ENCODE peak calls at places on chromosomes 1 and 21, in nine cellular contexts. H is heart right ventricle, I is iPS-NIHi11, J is activated T-cell treated with anti-CD3 and anti-CD28 coated beads for 1 hour, Z is AML-193, F is NCI-H1092, X is cardiac septum, B is ACHN, O is GM12891. S is an unnamed sample.

GRCh38 chr1:78279051-78279450 is 211.7 kb upstream of the PTGFR start:
- DNase-seq in J (no peak), H (no peak), B (no peak), O (no peak), I (no peak), X (no peak), Z (no peak), F (no peak), S (no peak)

GRCh38 chr21:16789636-16790035 is 723.2 kb upstream of the CXADR start:
- DNase-seq in H (no peak), X (no peak), O (no peak), F (no peak), B (no peak), J (no peak), I (no peak), Z (no peak), S (no peak)

GRCh38 chr21:38475519-38475918 is 22.8 kb downstream of the ERG start:
- DNase-seq in F (no peak), X (no peak), B (no peak), J (no peak), O (no peak), I (no peak), H (no peak), Z (no peak), S (no peak)

GRCh38 chr1:117574206-117574835 is 31.5 kb upstream of the TENT5C start:
- DNase-seq in J (no peak), O (no peak), Z (no peak), X (no peak), I (no peak), F (no peak), H (no peak), B (no peak), S (peak)

GRCh38 chr1:206448471-206448870 is 21.8 kb upstream of the IKBKE start:
- DNase-seq in J (no peak), H (no peak), F (no peak), X (no peak), B (no peak), O (no peak), Z (no peak), I (no peak), S (no peak)

GRCh38 chr1:41447995-41448770 is 36.3 kb downstream of the EDN2 start:
- DNase-seq in B (no peak), F (no peak), J (no peak), I (no peak), O (no peak), H (no peak), X (peak), Z (no peak), S (no peak)

GRCh38 chr21:18170829-18171228 is 73.8 kb upstream of the CHODL start:
- DNase-seq in B (no peak), X (no peak), O (no peak), I (no peak), H (no peak), F (no peak), J (no peak), Z (no peak), S (no peak)

GRCh38 chr1:99621340-99621901 is 24.5 kb upstream of the PALMD start:
- DNase-seq in H (no peak), I (no peak), Z (no peak), J (no peak), B (no peak), X (no peak), F (no peak), O (no peak), S (no peak)

GRCh38 chr1:210360852-210361477 is 32.3 kb downstream of the HHAT start:
- DNase-seq in Z (peak), H (no peak), F (no peak), X (no peak), J (no peak), O (peak), B (peak), I (peak), S (no peak)

GRCh38 chr1:34926894-34927293 is 2.6 kb downstream of the DLGAP3 start:
- DNase-seq in X (no peak), J (no peak), B (no peak), Z (no peak), O (no peak), I (no peak), F (no peak), H (no peak), S (no peak)

GRCh38 chr1:47696911-47697441 is 259.1 kb downstream of the FOXD2 start:
- DNase-seq in B (no peak), X (peak), O (no peak), Z (no peak), F (no peak), H (no peak), J (no peak), I (no peak), S (peak)

GRCh38 chr1:202982715-202983435 is 15.8 kb upstream of the CYB5R1 start:
- DNase-seq in I (no peak), X (no peak), F (no peak), O (no peak), Z (peak), B (no peak), J (no peak), H (no peak), S (no peak)

GRCh38 chr1:230725256-230726012 is 11.5 kb upstream of the AGT start:
- DNase-seq in F (no peak), Z (no peak), X (no peak), I (no peak), O (no peak), H (no peak), B (no peak), J (no peak), S (no peak)

GRCh38 chr1:248686815-248687214 is 15.8 kb downstream of the OR14I1 start:
- DNase-seq in H (no peak), J (no peak), Z (peak), X (no peak), O (no peak), F (no peak), I (no peak), B (peak), S (no peak)

GRCh38 chr1:83508485-83509151 is 490.3 kb downstream of the TTLL7 start:
- DNase-seq in O (no peak), J (no peak), F (no peak), Z (no peak), H (no peak), X (no peak), I (no peak), B (no peak), S (no peak)

GRCh38 chr21:44450999-44451398 is 4.3 kb upstream of the LRRC3 start:
- DNase-seq in O (no peak), Z (no peak), I (no peak), J (no peak), F (no peak), H (peak), B (no peak), X (peak), S (no peak)

GRCh38 chr1:58754683-58755467 is 29.0 kb downstream of the JUN start:
- DNase-seq in I (no peak), H (no peak), O (no peak), X (peak), F (no peak), B (no peak), J (no peak), Z (no peak), S (no peak)

GRCh38 chr1:223390618-223391017 is 2.6 kb upstream of the CCDC185 start:
- DNase-seq in H (no peak), X (no peak), F (no peak), Z (no peak), O (no peak), B (no peak), I (no peak), J (no peak), S (no peak)

GRCh38 chr1:50426108-50426700 is 3.0 kb upstream of the DMRTA2 start:
- DNase-seq in H (no peak), O (no peak), F (no peak), B (no peak), Z (no peak), X (no peak), I (peak), J (no peak), S (no peak)

GRCh38 chr1:86548863-86549262 is 2.0 kb downstream of the CLCA4 start:
- DNase-seq in B (no peak), I (no peak), O (no peak), X (no peak), Z (no peak), J (no peak), F (no peak), H (no peak), S (no peak)

GRCh38 chr1:58874757-58875755 is 91.2 kb upstream of the JUN start:
- DNase-seq in F (peak), J (no peak), I (peak), H (peak), X (no peak), O (no peak), B (no peak), Z (no peak), S (no peak)

GRCh38 chr1:234400773-234401172 is 27.5 kb downstream of the COA6 start:
- DNase-seq in O (no peak), X (no peak), B (peak), Z (no peak), I (no peak), F (no peak), J (no peak), H (no peak), S (no peak)

GRCh38 chr1:167993720-167994119 is 56.8 kb upstream of the MPC2 start:
- DNase-seq in F (no peak), B (no peak), O (no peak), J (no peak), I (no peak), H (no peak), Z (no peak), X (no peak), S (no peak)

GRCh38 chr1:183472488-183473285 is at the start of gene SMG7:
- DNase-seq in I (peak), J (peak), H (peak), X (no peak), Z (peak), O (peak), B (peak), F (peak), S (peak)

S was measured in upper lobe of right lung.